ENCODE peak calls at places on chromosomes 12 and 14, in seven cellular contexts. One of them, this sample, is unnamed.

GRCh38 chr14:23523229-23524016 is 28.1 kb downstream of the ZFHX2 start:
- DNase-seq in HepG2: no peak
- DNase-seq in H1: no peak
- DNase-seq in SK-N-SH: no peak
- DNase-seq in GM12892: no peak
- DNase-seq in GM12878: no peak
- DNase-seq in K562: no peak
- DNase-seq in this sample: no peak

GRCh38 chr12:112716099-112717093 is 75.2 kb upstream of the RPH3A start:
- DNase-seq in K562: peak
- DNase-seq in SK-N-SH: peak
- DNase-seq in HepG2: no peak
- DNase-seq in GM12878: no peak
- DNase-seq in GM12892: no peak
- DNase-seq in H1: peak
- DNase-seq in this sample: no peak

GRCh38 chr14:75610839-75611238 is 32.4 kb downstream of the FLVCR2 start:
- DNase-seq in H1: no peak
- DNase-seq in SK-N-SH: no peak
- DNase-seq in K562: no peak
- DNase-seq in GM12892: no peak
- DNase-seq in GM12878: no peak
- DNase-seq in HepG2: no peak
- DNase-seq in this sample: no peak

GRCh38 chr14:91116913-91117588 is 3.2 kb downstream of the DGLUCY start:
- DNase-seq in GM12878: no peak
- DNase-seq in HepG2: no peak
- DNase-seq in K562: no peak
- DNase-seq in H1: no peak
- DNase-seq in GM12892: no peak
- DNase-seq in SK-N-SH: no peak
- DNase-seq in this sample: no peak

GRCh38 chr12:66692986-66693385 is 14.1 kb upstream of the GRIP1 start:
- DNase-seq in GM12892: no peak
- DNase-seq in H1: no peak
- DNase-seq in GM12878: no peak
- DNase-seq in K562: no peak
- DNase-seq in SK-N-SH: no peak
- DNase-seq in HepG2: no peak
- DNase-seq in this sample: no peak

GRCh38 chr12:32290411-32290810 is 108.9 kb upstream of the FGD4 start:
- DNase-seq in K562: peak
- DNase-seq in H1: no peak
- DNase-seq in SK-N-SH: no peak
- DNase-seq in GM12878: no peak
- DNase-seq in HepG2: no peak
- DNase-seq in GM12892: no peak
- DNase-seq in this sample: no peak

GRCh38 chr12:65612440-65612839 is 211.8 kb upstream of the HMGA2 start:
- DNase-seq in K562: no peak
- DNase-seq in GM12892: no peak
- DNase-seq in GM12878: no peak
- DNase-seq in HepG2: no peak
- DNase-seq in SK-N-SH: no peak
- DNase-seq in H1: no peak
- DNase-seq in this sample: no peak

GRCh38 chr12:95096852-95097251 is 23.4 kb upstream of the NR2C1 start:
- DNase-seq in SK-N-SH: no peak
- DNase-seq in GM12878: no peak
- DNase-seq in GM12892: no peak
- DNase-seq in H1: no peak
- DNase-seq in K562: no peak
- DNase-seq in HepG2: no peak
- DNase-seq in this sample: no peak

GRCh38 chr12:108694812-108695278 is 36.5 kb downstream of the CORO1C start:
- DNase-seq in H1: no peak
- DNase-seq in K562: no peak
- DNase-seq in HepG2: no peak
- DNase-seq in GM12878: no peak
- DNase-seq in SK-N-SH: no peak
- DNase-seq in GM12892: no peak
- DNase-seq in this sample: no peak

GRCh38 chr12:118356809-118357326 is 15.8 kb downstream of the TAOK3 start:
- DNase-seq in SK-N-SH: no peak
- DNase-seq in HepG2: no peak
- DNase-seq in H1: no peak
- DNase-seq in K562: no peak
- DNase-seq in GM12878: no peak
- DNase-seq in GM12892: no peak
- DNase-seq in this sample: no peak

GRCh38 chr12:51960890-51961289 is 9.4 kb downstream of the ACVR1B start:
- DNase-seq in H1: no peak
- DNase-seq in K562: no peak
- DNase-seq in GM12892: no peak
- DNase-seq in SK-N-SH: no peak
- DNase-seq in GM12878: no peak
- DNase-seq in HepG2: no peak
- DNase-seq in this sample: no peak

GRCh38 chr14:59919582-59920377 is at the start of gene LRRC9:
- DNase-seq in K562: peak
- DNase-seq in H1: peak
- DNase-seq in HepG2: peak
- DNase-seq in SK-N-SH: peak
- DNase-seq in GM12892: peak
- DNase-seq in GM12878: no peak
- DNase-seq in this sample: no peak

GRCh38 chr12:712172-712863 is 40.1 kb upstream of the WNK1 start:
- DNase-seq in HepG2: no peak
- DNase-seq in H1: no peak
- DNase-seq in K562: no peak
- DNase-seq in SK-N-SH: no peak
- DNase-seq in GM12892: no peak
- DNase-seq in GM12878: no peak
- DNase-seq in this sample: no peak

GRCh38 chr14:72945628-72946027 is 19.4 kb downstream of the DCAF4 start:
- DNase-seq in GM12878: no peak
- DNase-seq in HepG2: no peak
- DNase-seq in K562: no peak
- DNase-seq in GM12892: no peak
- DNase-seq in SK-N-SH: no peak
- DNase-seq in H1: no peak
- DNase-seq in this sample: no peak

GRCh38 chr14:66388516-66388915 is 97.7 kb upstream of the CCDC196 start:
- DNase-seq in HepG2: no peak
- DNase-seq in SK-N-SH: no peak
- DNase-seq in K562: no peak
- DNase-seq in GM12892: no peak
- DNase-seq in GM12878: no peak
- DNase-seq in H1: no peak
- DNase-seq in this sample: no peak

GRCh38 chr12:106205208-106206069 is 42.4 kb downstream of the CKAP4 start:
- DNase-seq in SK-N-SH: no peak
- DNase-seq in GM12878: no peak
- DNase-seq in HepG2: peak
- DNase-seq in H1: no peak
- DNase-seq in K562: no peak
- DNase-seq in GM12892: no peak
- DNase-seq in this sample: no peak

GRCh38 chr12:65511927-65512326 is 233.4 kb downstream of the MSRB3 start:
- DNase-seq in GM12892: no peak
- DNase-seq in SK-N-SH: no peak
- DNase-seq in K562: no peak
- DNase-seq in GM12878: no peak
- DNase-seq in HepG2: no peak
- DNase-seq in H1: no peak
- DNase-seq in this sample: no peak

GRCh38 chr12:6554168-6554989 is 1.5 kb downstream of the IFFO1 start:
- DNase-seq in SK-N-SH: peak
- DNase-seq in HepG2: peak
- DNase-seq in GM12878: no peak
- DNase-seq in K562: peak
- DNase-seq in H1: peak
- DNase-seq in GM12892: peak
- DNase-seq in this sample: peak

GRCh38 chr12:118023461-118023860 is 7.0 kb downstream of the RFC5 start:
- DNase-seq in SK-N-SH: no peak
- DNase-seq in GM12878: no peak
- DNase-seq in K562: no peak
- DNase-seq in HepG2: no peak
- DNase-seq in GM12892: no peak
- DNase-seq in H1: no peak
- DNase-seq in this sample: no peak

GRCh38 chr14:79703209-79703608 is 508.1 kb downstream of the DIO2 start:
- DNase-seq in GM12892: no peak
- DNase-seq in SK-N-SH: no peak
- DNase-seq in K562: no peak
- DNase-seq in HepG2: no peak
- DNase-seq in H1: no peak
- DNase-seq in GM12878: no peak
- DNase-seq in this sample: no peak

GRCh38 chr14:30621354-30621953 is 665 bp upstream of the SCFD1 start:
- DNase-seq in K562: peak
- DNase-seq in HepG2: peak
- DNase-seq in GM12878: no peak
- DNase-seq in H1: peak
- DNase-seq in SK-N-SH: peak
- DNase-seq in GM12892: no peak
- DNase-seq in this sample: no peak

DNA sequence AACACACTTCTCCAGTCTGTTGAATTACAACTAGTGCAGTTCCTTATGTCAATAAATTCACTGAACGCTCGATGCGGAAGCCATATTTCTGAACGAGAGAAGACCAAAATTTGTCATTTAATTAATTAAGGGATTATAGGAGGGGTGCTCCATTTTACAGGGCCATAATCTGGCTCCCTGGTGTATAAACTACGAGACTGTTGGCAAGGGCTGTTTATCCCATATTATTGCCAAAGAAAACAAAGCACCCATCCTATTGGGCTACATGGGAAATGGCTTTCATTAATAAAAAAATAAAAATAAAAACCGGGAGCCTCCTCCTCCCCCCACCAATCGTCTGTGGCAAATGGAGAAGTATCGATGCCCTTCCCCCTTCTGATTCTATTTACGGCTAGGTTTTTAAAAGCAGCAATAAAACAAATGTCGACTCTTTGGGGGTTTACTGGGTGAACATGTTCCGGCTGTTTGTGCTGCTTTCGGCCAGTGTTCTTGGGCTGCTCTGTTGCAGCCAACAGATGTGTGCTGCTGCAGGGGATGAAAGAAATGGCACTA is 24.8 kb downstream of the ATF7 start:
- DNase-seq in H1: no peak
- DNase-seq in HepG2: no peak
- DNase-seq in K562: no peak
- DNase-seq in GM12892: no peak
- DNase-seq in SK-N-SH: peak
- DNase-seq in GM12878: no peak
- DNase-seq in this sample: no peak
- TF ChIP-seq TAF1 in H1: no peak
- TF ChIP-seq TAF1 in HepG2: no peak
- TF ChIP-seq TAF1 in K562: no peak
- TF ChIP-seq TAF1 in GM12892: no peak
- TF ChIP-seq TAF1 in SK-N-SH: no peak
- TF ChIP-seq TAF1 in GM12878: no peak
- TF ChIP-seq TAF1 in this sample: no peak

GRCh38 chr14:24665440-24665991 is 31.5 kb upstream of the GZMB start:
- DNase-seq in GM12892: no peak
- DNase-seq in HepG2: no peak
- DNase-seq in K562: no peak
- DNase-seq in SK-N-SH: no peak
- DNase-seq in GM12878: peak
- DNase-seq in H1: no peak
- DNase-seq in this sample: no peak
- TF ChIP-seq TAF1 in GM12892: no peak
- TF ChIP-seq TAF1 in HepG2: no peak
- TF ChIP-seq TAF1 in K562: no peak
- TF ChIP-seq TAF1 in SK-N-SH: no peak
- TF ChIP-seq TAF1 in GM12878: no peak
- TF ChIP-seq TAF1 in H1: no peak
- TF ChIP-seq TAF1 in this sample: no peak

DNA sequence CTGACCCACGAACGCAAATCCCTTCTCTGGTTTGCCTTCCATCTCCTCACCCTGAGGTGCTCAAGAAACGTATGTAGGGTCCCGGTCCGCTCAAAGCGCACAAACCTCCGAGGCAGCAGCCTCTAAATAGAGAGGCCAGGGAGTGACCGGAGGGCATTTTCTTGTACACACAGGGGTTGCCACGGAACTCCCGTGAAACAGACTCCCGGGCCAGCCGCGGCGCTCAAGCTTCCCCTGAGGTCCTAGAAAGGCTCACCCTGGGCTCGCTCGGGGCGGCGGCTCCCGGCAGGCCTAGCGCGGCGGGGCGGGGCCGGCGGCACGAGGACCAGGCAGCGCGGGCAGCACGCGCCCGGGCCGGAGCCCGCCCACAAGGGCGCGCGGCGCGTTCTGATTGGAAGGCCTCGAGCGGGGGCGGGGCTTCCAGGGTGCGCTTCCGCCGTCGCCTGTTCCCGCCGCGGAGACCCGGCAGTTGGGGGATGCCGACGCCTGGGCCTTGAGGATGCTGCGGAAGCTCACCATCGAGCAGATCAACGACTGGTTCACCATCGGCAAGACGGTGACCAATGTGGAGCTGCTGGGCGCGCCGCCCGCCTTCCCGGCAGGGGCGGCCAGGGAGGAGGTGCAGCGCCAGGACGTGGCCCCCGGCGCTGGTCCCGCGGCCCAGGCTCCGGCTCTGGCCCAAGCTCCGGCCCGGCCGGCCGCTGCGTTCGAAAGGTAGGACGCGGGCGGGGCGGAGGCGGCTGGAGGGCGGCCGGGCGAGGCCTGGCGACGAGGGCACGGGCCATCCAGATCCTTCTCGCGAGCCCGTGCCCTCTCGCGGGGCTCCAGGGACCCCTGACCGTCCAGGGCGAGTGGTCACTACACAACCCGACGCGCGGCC is at the start of gene TDRD9:
- DNase-seq in K562: no peak
- DNase-seq in GM12878: no peak
- DNase-seq in H1: no peak
- DNase-seq in HepG2: no peak
- DNase-seq in SK-N-SH: no peak
- DNase-seq in GM12892: no peak
- DNase-seq in this sample: no peak
- TF ChIP-seq TAF1 in K562: no peak
- TF ChIP-seq TAF1 in GM12878: no peak
- TF ChIP-seq TAF1 in H1: no peak
- TF ChIP-seq TAF1 in HepG2: no peak
- TF ChIP-seq TAF1 in SK-N-SH: no peak
- TF ChIP-seq TAF1 in GM12892: no peak
- TF ChIP-seq TAF1 in this sample: no peak

DNA sequence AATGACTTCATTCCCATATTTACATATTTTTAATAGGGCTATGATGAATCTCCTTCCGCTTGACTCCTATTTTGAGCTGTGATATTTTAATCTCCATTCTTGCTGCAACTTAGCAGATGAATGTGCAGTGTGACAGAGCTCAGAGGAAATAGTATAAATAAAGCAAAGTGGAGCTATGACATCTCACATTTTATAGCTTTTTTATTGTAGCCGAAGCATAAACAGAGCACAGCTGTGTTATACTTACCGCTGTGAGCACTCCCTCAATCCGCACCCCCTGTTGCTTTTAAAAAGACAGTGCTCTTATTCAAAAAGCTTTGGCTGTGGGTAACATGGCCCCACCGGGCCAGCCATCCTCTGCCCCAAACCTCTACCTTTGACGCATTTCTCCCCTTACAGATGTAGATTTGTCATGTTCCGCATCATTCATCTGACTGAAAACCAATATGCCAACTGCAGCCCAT is 429.1 kb upstream of the SOX5 start:
- DNase-seq in HepG2: no peak
- DNase-seq in K562: no peak
- DNase-seq in GM12892: no peak
- DNase-seq in SK-N-SH: no peak
- DNase-seq in GM12878: no peak
- DNase-seq in H1: no peak
- DNase-seq in this sample: no peak
- TF ChIP-seq TAF1 in HepG2: no peak
- TF ChIP-seq TAF1 in K562: no peak
- TF ChIP-seq TAF1 in GM12892: no peak
- TF ChIP-seq TAF1 in SK-N-SH: no peak
- TF ChIP-seq TAF1 in GM12878: no peak
- TF ChIP-seq TAF1 in H1: no peak
- TF ChIP-seq TAF1 in this sample: no peak

This sample was measured in GM12891.